ENCODE peak calls at places on chromosome 1, in eight cellular contexts. One of them, this sample, is unnamed.

GRCh38 chr1:206905295-206906164 is 8.3 kb downstream of the IL24 start:
- DNase-seq in HEK293T: no peak
- DNase-seq in SW480: peak
- DNase-seq in mammary epithelial cell: peak
- DNase-seq in AML-193: no peak
- DNase-seq in stimulated activated effector memory CD8-positive, alpha-beta T cell treated with anti-CD3 and anti-CD28 coated beads, Interleukin-12 subunit alpha, Interleukin-12 subunit beta, amount 100 ng/mL, for 72 hours: no peak
- DNase-seq in NCI-H1694 treated with DMSO at 0.1 percent for 48 hours: no peak
- DNase-seq in CD8-positive, alpha-beta memory T cell: peak
- DNase-seq in this sample: no peak

GRCh38 chr1:168932539-168932938 is 174.0 kb upstream of the ATP1B1 start:
- DNase-seq in HEK293T: no peak
- DNase-seq in SW480: no peak
- DNase-seq in mammary epithelial cell: peak
- DNase-seq in AML-193: no peak
- DNase-seq in stimulated activated effector memory CD8-positive, alpha-beta T cell treated with anti-CD3 and anti-CD28 coated beads, Interleukin-12 subunit alpha, Interleukin-12 subunit beta, amount 100 ng/mL, for 72 hours: no peak
- DNase-seq in NCI-H1694 treated with DMSO at 0.1 percent for 48 hours: no peak
- DNase-seq in CD8-positive, alpha-beta memory T cell: no peak
- DNase-seq in this sample: no peak

GRCh38 chr1:40592107-40592773 is 60.8 kb downstream of the ZNF684 start:
- DNase-seq in HEK293T: peak
- DNase-seq in SW480: peak
- DNase-seq in mammary epithelial cell: peak
- DNase-seq in AML-193: no peak
- DNase-seq in stimulated activated effector memory CD8-positive, alpha-beta T cell treated with anti-CD3 and anti-CD28 coated beads, Interleukin-12 subunit alpha, Interleukin-12 subunit beta, amount 100 ng/mL, for 72 hours: no peak
- DNase-seq in NCI-H1694 treated with DMSO at 0.1 percent for 48 hours: peak
- DNase-seq in CD8-positive, alpha-beta memory T cell: no peak
- DNase-seq in this sample: no peak

GRCh38 chr1:167083871-167084270 is 6.3 kb downstream of the GPA33 start:
- DNase-seq in HEK293T: no peak
- DNase-seq in SW480: no peak
- DNase-seq in mammary epithelial cell: no peak
- DNase-seq in AML-193: no peak
- DNase-seq in stimulated activated effector memory CD8-positive, alpha-beta T cell treated with anti-CD3 and anti-CD28 coated beads, Interleukin-12 subunit alpha, Interleukin-12 subunit beta, amount 100 ng/mL, for 72 hours: no peak
- DNase-seq in NCI-H1694 treated with DMSO at 0.1 percent for 48 hours: no peak
- DNase-seq in CD8-positive, alpha-beta memory T cell: no peak
- DNase-seq in this sample: no peak

GRCh38 chr1:110874303-110875215 is 1.6 kb downstream of the CD53 start:
- DNase-seq in HEK293T: no peak
- DNase-seq in SW480: no peak
- DNase-seq in mammary epithelial cell: no peak
- DNase-seq in AML-193: peak
- DNase-seq in stimulated activated effector memory CD8-positive, alpha-beta T cell treated with anti-CD3 and anti-CD28 coated beads, Interleukin-12 subunit alpha, Interleukin-12 subunit beta, amount 100 ng/mL, for 72 hours: no peak
- DNase-seq in NCI-H1694 treated with DMSO at 0.1 percent for 48 hours: no peak
- DNase-seq in CD8-positive, alpha-beta memory T cell: no peak
- DNase-seq in this sample: no peak

GRCh38 chr1:223726380-223727001 is 14.2 kb downstream of the CAPN2 start:
- DNase-seq in HEK293T: no peak
- DNase-seq in SW480: peak
- DNase-seq in mammary epithelial cell: peak
- DNase-seq in AML-193: no peak
- DNase-seq in stimulated activated effector memory CD8-positive, alpha-beta T cell treated with anti-CD3 and anti-CD28 coated beads, Interleukin-12 subunit alpha, Interleukin-12 subunit beta, amount 100 ng/mL, for 72 hours: peak
- DNase-seq in NCI-H1694 treated with DMSO at 0.1 percent for 48 hours: no peak
- DNase-seq in CD8-positive, alpha-beta memory T cell: peak
- DNase-seq in this sample: peak

GRCh38 chr1:112513112-112513870 is 4.5 kb downstream of the WNT2B start:
- DNase-seq in HEK293T: no peak
- DNase-seq in SW480: no peak
- DNase-seq in mammary epithelial cell: no peak
- DNase-seq in AML-193: no peak
- DNase-seq in stimulated activated effector memory CD8-positive, alpha-beta T cell treated with anti-CD3 and anti-CD28 coated beads, Interleukin-12 subunit alpha, Interleukin-12 subunit beta, amount 100 ng/mL, for 72 hours: no peak
- DNase-seq in NCI-H1694 treated with DMSO at 0.1 percent for 48 hours: no peak
- DNase-seq in CD8-positive, alpha-beta memory T cell: no peak
- DNase-seq in this sample: no peak

GRCh38 chr1:223153177-223154119 is 10.4 kb upstream of the TLR5 start:
- DNase-seq in HEK293T: no peak
- DNase-seq in SW480: no peak
- DNase-seq in mammary epithelial cell: no peak
- DNase-seq in AML-193: no peak
- DNase-seq in stimulated activated effector memory CD8-positive, alpha-beta T cell treated with anti-CD3 and anti-CD28 coated beads, Interleukin-12 subunit alpha, Interleukin-12 subunit beta, amount 100 ng/mL, for 72 hours: no peak
- DNase-seq in NCI-H1694 treated with DMSO at 0.1 percent for 48 hours: no peak
- DNase-seq in CD8-positive, alpha-beta memory T cell: no peak
- DNase-seq in this sample: no peak

GRCh38 chr1:47767741-47768100 is 229.5 kb downstream of the TRABD2B start:
- DNase-seq in HEK293T: no peak
- DNase-seq in SW480: no peak
- DNase-seq in mammary epithelial cell: no peak
- DNase-seq in AML-193: no peak
- DNase-seq in stimulated activated effector memory CD8-positive, alpha-beta T cell treated with anti-CD3 and anti-CD28 coated beads, Interleukin-12 subunit alpha, Interleukin-12 subunit beta, amount 100 ng/mL, for 72 hours: no peak
- DNase-seq in NCI-H1694 treated with DMSO at 0.1 percent for 48 hours: no peak
- DNase-seq in CD8-positive, alpha-beta memory T cell: no peak
- DNase-seq in this sample: no peak

GRCh38 chr1:182643699-182644098 is 39.5 kb upstream of the RGS16 start:
- DNase-seq in HEK293T: no peak
- DNase-seq in SW480: no peak
- DNase-seq in mammary epithelial cell: peak
- DNase-seq in AML-193: no peak
- DNase-seq in stimulated activated effector memory CD8-positive, alpha-beta T cell treated with anti-CD3 and anti-CD28 coated beads, Interleukin-12 subunit alpha, Interleukin-12 subunit beta, amount 100 ng/mL, for 72 hours: no peak
- DNase-seq in NCI-H1694 treated with DMSO at 0.1 percent for 48 hours: no peak
- DNase-seq in CD8-positive, alpha-beta memory T cell: no peak
- DNase-seq in this sample: no peak

GRCh38 chr1:119159096-119159495 is 18.6 kb upstream of the WARS2 start:
- DNase-seq in HEK293T: no peak
- DNase-seq in SW480: no peak
- DNase-seq in mammary epithelial cell: no peak
- DNase-seq in AML-193: no peak
- DNase-seq in stimulated activated effector memory CD8-positive, alpha-beta T cell treated with anti-CD3 and anti-CD28 coated beads, Interleukin-12 subunit alpha, Interleukin-12 subunit beta, amount 100 ng/mL, for 72 hours: no peak
- DNase-seq in NCI-H1694 treated with DMSO at 0.1 percent for 48 hours: no peak
- DNase-seq in CD8-positive, alpha-beta memory T cell: no peak
- DNase-seq in this sample: no peak

GRCh38 chr1:59013276-59013927 is 229.6 kb upstream of the JUN start:
- DNase-seq in HEK293T: peak
- DNase-seq in SW480: no peak
- DNase-seq in mammary epithelial cell: peak
- DNase-seq in AML-193: no peak
- DNase-seq in stimulated activated effector memory CD8-positive, alpha-beta T cell treated with anti-CD3 and anti-CD28 coated beads, Interleukin-12 subunit alpha, Interleukin-12 subunit beta, amount 100 ng/mL, for 72 hours: no peak
- DNase-seq in NCI-H1694 treated with DMSO at 0.1 percent for 48 hours: no peak
- DNase-seq in CD8-positive, alpha-beta memory T cell: no peak
- DNase-seq in this sample: peak